ENCODE peak calls at places on chromosomes 12 and 14, in seven cellular contexts. One of them, this sample, is unnamed.

GRCh38 chr12:1914116-1914911 is 4.1 kb downstream of the CACNA2D4 start:
- DNase-seq in thyroid gland: no peak
- DNase-seq in CD8-positive, alpha-beta T cell: peak
- DNase-seq in SK-MEL-5: no peak
- DNase-seq in amniotic epithelial cell: no peak
- DNase-seq in ELR: no peak
- DNase-seq in NCI-H2081: no peak
- DNase-seq in this sample: no peak

GRCh38 chr14:53190938-53191337 is 37.8 kb upstream of the DDHD1 start:
- DNase-seq in thyroid gland: no peak
- DNase-seq in NCI-H2081: no peak
- DNase-seq in amniotic epithelial cell: peak
- DNase-seq in CD8-positive, alpha-beta T cell: no peak
- DNase-seq in ELR: no peak
- DNase-seq in SK-MEL-5: no peak
- DNase-seq in this sample: peak

GRCh38 chr12:7601407-7601806 is 64.3 kb downstream of the APOBEC1 start:
- DNase-seq in NCI-H2081: no peak
- DNase-seq in SK-MEL-5: no peak
- DNase-seq in amniotic epithelial cell: no peak
- DNase-seq in thyroid gland: no peak
- DNase-seq in ELR: no peak
- DNase-seq in CD8-positive, alpha-beta T cell: no peak
- DNase-seq in this sample: no peak

GRCh38 chr14:29216774-29217232 is 450.2 kb downstream of the FOXG1 start:
- DNase-seq in SK-MEL-5: no peak
- DNase-seq in NCI-H2081: no peak
- DNase-seq in CD8-positive, alpha-beta T cell: no peak
- DNase-seq in thyroid gland: no peak
- DNase-seq in amniotic epithelial cell: no peak
- DNase-seq in ELR: no peak
- DNase-seq in this sample: no peak

GRCh38 chr14:74568896-74569295 is 43.1 kb downstream of the LTBP2 start:
- DNase-seq in thyroid gland: peak
- DNase-seq in NCI-H2081: no peak
- DNase-seq in amniotic epithelial cell: no peak
- DNase-seq in CD8-positive, alpha-beta T cell: no peak
- DNase-seq in ELR: no peak
- DNase-seq in SK-MEL-5: no peak
- DNase-seq in this sample: no peak

GRCh38 chr14:51869426-51870113 is 9.2 kb downstream of the GNG2 start:
- DNase-seq in CD8-positive, alpha-beta T cell: peak
- DNase-seq in thyroid gland: no peak
- DNase-seq in amniotic epithelial cell: peak
- DNase-seq in NCI-H2081: no peak
- DNase-seq in ELR: no peak
- DNase-seq in SK-MEL-5: no peak
- DNase-seq in this sample: no peak

GRCh38 chr14:77027538-77028383 is 747 bp downstream of the IRF2BPL start:
- DNase-seq in NCI-H2081: peak
- DNase-seq in amniotic epithelial cell: peak
- DNase-seq in CD8-positive, alpha-beta T cell: peak
- DNase-seq in ELR: peak
- DNase-seq in SK-MEL-5: peak
- DNase-seq in thyroid gland: peak
- DNase-seq in this sample: peak

GRCh38 chr12:69428351-69429048 is 41.7 kb upstream of the FRS2 start:
- DNase-seq in amniotic epithelial cell: peak
- DNase-seq in CD8-positive, alpha-beta T cell: no peak
- DNase-seq in ELR: no peak
- DNase-seq in NCI-H2081: no peak
- DNase-seq in SK-MEL-5: no peak
- DNase-seq in thyroid gland: no peak
- DNase-seq in this sample: peak

GRCh38 chr12:115320967-115321366 is 637.0 kb upstream of the TBX3 start:
- DNase-seq in SK-MEL-5: no peak
- DNase-seq in NCI-H2081: no peak
- DNase-seq in ELR: no peak
- DNase-seq in thyroid gland: peak
- DNase-seq in CD8-positive, alpha-beta T cell: no peak
- DNase-seq in amniotic epithelial cell: peak
- DNase-seq in this sample: peak

GRCh38 chr14:103140316-103141109 is 17.3 kb downstream of the TNFAIP2 start:
- DNase-seq in amniotic epithelial cell: no peak
- DNase-seq in ELR: no peak
- DNase-seq in SK-MEL-5: peak
- DNase-seq in CD8-positive, alpha-beta T cell: no peak
- DNase-seq in NCI-H2081: no peak
- DNase-seq in thyroid gland: peak
- DNase-seq in this sample: no peak

GRCh38 chr14:25150934-25151790 is 101.2 kb upstream of the STXBP6 start:
- DNase-seq in NCI-H2081: peak
- DNase-seq in thyroid gland: no peak
- DNase-seq in ELR: peak
- DNase-seq in CD8-positive, alpha-beta T cell: no peak
- DNase-seq in SK-MEL-5: peak
- DNase-seq in amniotic epithelial cell: peak
- DNase-seq in this sample: peak

GRCh38 chr14:33475623-33476022 is 475.3 kb downstream of the EGLN3 start:
- DNase-seq in amniotic epithelial cell: peak
- DNase-seq in CD8-positive, alpha-beta T cell: no peak
- DNase-seq in SK-MEL-5: peak
- DNase-seq in thyroid gland: peak
- DNase-seq in NCI-H2081: peak
- DNase-seq in ELR: peak
- DNase-seq in this sample: peak

GRCh38 chr14:53742226-53742607 is 214.4 kb downstream of the BMP4 start:
- DNase-seq in amniotic epithelial cell: peak
- DNase-seq in CD8-positive, alpha-beta T cell: no peak
- DNase-seq in ELR: no peak
- DNase-seq in SK-MEL-5: no peak
- DNase-seq in thyroid gland: no peak
- DNase-seq in NCI-H2081: no peak
- DNase-seq in this sample: peak

GRCh38 chr14:94839346-94839745 is 69.4 kb upstream of the GSC start:
- DNase-seq in amniotic epithelial cell: no peak
- DNase-seq in thyroid gland: no peak
- DNase-seq in ELR: no peak
- DNase-seq in NCI-H2081: no peak
- DNase-seq in SK-MEL-5: no peak
- DNase-seq in CD8-positive, alpha-beta T cell: no peak
- DNase-seq in this sample: no peak

GRCh38 chr12:108884116-108885012 is 4.5 kb downstream of the DAO start:
- DNase-seq in NCI-H2081: peak
- DNase-seq in CD8-positive, alpha-beta T cell: peak
- DNase-seq in SK-MEL-5: peak
- DNase-seq in ELR: peak
- DNase-seq in thyroid gland: peak
- DNase-seq in amniotic epithelial cell: peak
- DNase-seq in this sample: peak

GRCh38 chr12:47781479-47782371 is 8.7 kb downstream of the SLC48A1 start:
- DNase-seq in NCI-H2081: no peak
- DNase-seq in CD8-positive, alpha-beta T cell: no peak
- DNase-seq in SK-MEL-5: no peak
- DNase-seq in thyroid gland: no peak
- DNase-seq in ELR: no peak
- DNase-seq in amniotic epithelial cell: no peak
- DNase-seq in this sample: no peak

GRCh38 chr14:29215853-29216252 is 449.3 kb downstream of the FOXG1 start:
- DNase-seq in NCI-H2081: peak
- DNase-seq in ELR: peak
- DNase-seq in CD8-positive, alpha-beta T cell: no peak
- DNase-seq in SK-MEL-5: no peak
- DNase-seq in amniotic epithelial cell: peak
- DNase-seq in thyroid gland: no peak
- DNase-seq in this sample: peak

GRCh38 chr12:61993734-61994345 is 266.4 kb upstream of the USP15 start:
- DNase-seq in amniotic epithelial cell: no peak
- DNase-seq in NCI-H2081: peak
- DNase-seq in SK-MEL-5: peak
- DNase-seq in ELR: peak
- DNase-seq in CD8-positive, alpha-beta T cell: no peak
- DNase-seq in thyroid gland: no peak
- DNase-seq in this sample: peak

GRCh38 chr14:93733231-93733630 is 55.1 kb downstream of the PRIMA1 start:
- DNase-seq in amniotic epithelial cell: no peak
- DNase-seq in SK-MEL-5: no peak
- DNase-seq in ELR: no peak
- DNase-seq in thyroid gland: no peak
- DNase-seq in CD8-positive, alpha-beta T cell: no peak
- DNase-seq in NCI-H2081: no peak
- DNase-seq in this sample: no peak

GRCh38 chr12:7645395-7646177 is 20.1 kb downstream of the APOBEC1 start:
- DNase-seq in NCI-H2081: no peak
- DNase-seq in SK-MEL-5: peak
- DNase-seq in thyroid gland: no peak
- DNase-seq in CD8-positive, alpha-beta T cell: no peak
- DNase-seq in amniotic epithelial cell: peak
- DNase-seq in ELR: peak
- DNase-seq in this sample: peak

GRCh38 chr12:131457028-131457310 is 253.9 kb upstream of the SFSWAP start:
- DNase-seq in amniotic epithelial cell: no peak
- DNase-seq in thyroid gland: no peak
- DNase-seq in ELR: no peak
- DNase-seq in NCI-H2081: no peak
- DNase-seq in CD8-positive, alpha-beta T cell: no peak
- DNase-seq in SK-MEL-5: no peak
- DNase-seq in this sample: no peak

GRCh38 chr12:76113800-76114757 is 29.6 kb upstream of the NAP1L1 start:
- DNase-seq in amniotic epithelial cell: no peak
- DNase-seq in thyroid gland: no peak
- DNase-seq in ELR: no peak
- DNase-seq in SK-MEL-5: peak
- DNase-seq in NCI-H2081: no peak
- DNase-seq in CD8-positive, alpha-beta T cell: no peak
- DNase-seq in this sample: no peak

GRCh38 chr12:96053476-96054261 is 18.3 kb upstream of the LTA4H start:
- DNase-seq in SK-MEL-5: no peak
- DNase-seq in CD8-positive, alpha-beta T cell: no peak
- DNase-seq in ELR: no peak
- DNase-seq in thyroid gland: no peak
- DNase-seq in amniotic epithelial cell: no peak
- DNase-seq in NCI-H2081: no peak
- DNase-seq in this sample: no peak

GRCh38 chr12:130142736-130143135 is 19.5 kb upstream of the FZD10 start:
- DNase-seq in amniotic epithelial cell: no peak
- DNase-seq in NCI-H2081: no peak
- DNase-seq in ELR: no peak
- DNase-seq in SK-MEL-5: no peak
- DNase-seq in CD8-positive, alpha-beta T cell: no peak
- DNase-seq in thyroid gland: no peak
- DNase-seq in this sample: no peak

GRCh38 chr14:72892103-72892878 is 1.6 kb downstream of the DPF3 start:
- DNase-seq in NCI-H2081: no peak
- DNase-seq in SK-MEL-5: no peak
- DNase-seq in thyroid gland: peak
- DNase-seq in CD8-positive, alpha-beta T cell: peak
- DNase-seq in ELR: peak
- DNase-seq in amniotic epithelial cell: peak
- DNase-seq in this sample: peak

GRCh38 chr12:118034429-118035193 is 18.1 kb downstream of the RFC5 start:
- DNase-seq in NCI-H2081: peak
- DNase-seq in thyroid gland: peak
- DNase-seq in SK-MEL-5: peak
- DNase-seq in CD8-positive, alpha-beta T cell: no peak
- DNase-seq in ELR: peak
- DNase-seq in amniotic epithelial cell: peak
- DNase-seq in this sample: peak

GRCh38 chr14:53963491-53964227 is 7.0 kb upstream of the BMP4 start:
- DNase-seq in SK-MEL-5: no peak
- DNase-seq in CD8-positive, alpha-beta T cell: no peak
- DNase-seq in NCI-H2081: no peak
- DNase-seq in amniotic epithelial cell: peak
- DNase-seq in ELR: peak
- DNase-seq in thyroid gland: peak
- DNase-seq in this sample: no peak

GRCh38 chr12:131608740-131609665 is 101.9 kb upstream of the SFSWAP start:
- DNase-seq in NCI-H2081: peak
- DNase-seq in CD8-positive, alpha-beta T cell: peak
- DNase-seq in SK-MEL-5: peak
- DNase-seq in thyroid gland: peak
- DNase-seq in ELR: peak
- DNase-seq in amniotic epithelial cell: no peak
- DNase-seq in this sample: peak

GRCh38 chr12:1611775-1612174 is 17.3 kb upstream of the WNT5B start:
- DNase-seq in amniotic epithelial cell: peak
- DNase-seq in SK-MEL-5: no peak
- DNase-seq in thyroid gland: no peak
- DNase-seq in CD8-positive, alpha-beta T cell: no peak
- DNase-seq in ELR: peak
- DNase-seq in NCI-H2081: no peak
- DNase-seq in this sample: peak

GRCh38 chr12:2418579-2418978 is 365.8 kb downstream of the CACNA1C start:
- DNase-seq in thyroid gland: no peak
- DNase-seq in ELR: no peak
- DNase-seq in CD8-positive, alpha-beta T cell: no peak
- DNase-seq in amniotic epithelial cell: no peak
- DNase-seq in NCI-H2081: no peak
- DNase-seq in SK-MEL-5: no peak
- DNase-seq in this sample: no peak

GRCh38 chr12:75848533-75848932 is 183.0 kb downstream of the PHLDA1 start:
- DNase-seq in SK-MEL-5: peak
- DNase-seq in CD8-positive, alpha-beta T cell: no peak
- DNase-seq in ELR: no peak
- DNase-seq in NCI-H2081: no peak
- DNase-seq in amniotic epithelial cell: no peak
- DNase-seq in thyroid gland: no peak
- DNase-seq in this sample: no peak

GRCh38 chr14:105013150-105013787 is 7.6 kb downstream of the CDCA4 start:
- DNase-seq in ELR: no peak
- DNase-seq in amniotic epithelial cell: no peak
- DNase-seq in NCI-H2081: no peak
- DNase-seq in CD8-positive, alpha-beta T cell: no peak
- DNase-seq in SK-MEL-5: no peak
- DNase-seq in thyroid gland: peak
- DNase-seq in this sample: no peak

This sample was measured in fibroblast of villous mesenchyme.